ENCODE peak calls at places on chromosomes 3 and 15, in ten cellular contexts. O, B, U, X, N, H, E, A, R and P are unnamed samples.

GRCh38 chr3:16978234-16978920 is 93.6 kb downstream of the PLCL2 start:
- DNase-seq in O (no peak), B (no peak), U (no peak), X (no peak), N (no peak), H (no peak), E (no peak), A (no peak), R (no peak), P (no peak)

GRCh38 chr3:184788751-184789150 is 23.2 kb upstream of the VPS8 start:
- DNase-seq in O (no peak), B (no peak), U (no peak), X (no peak), N (no peak), H (no peak), E (no peak), A (no peak), R (no peak), P (no peak)

GRCh38 chr15:39700301-39700700 is 82.3 kb downstream of the FSIP1 start:
- DNase-seq in O (no peak), B (no peak), U (no peak), X (no peak), N (no peak), H (no peak), E (no peak), A (no peak), R (no peak), P (no peak)

GRCh38 chr3:7651213-7651612 is 790.3 kb downstream of the GRM7 start:
- DNase-seq in O (no peak), B (no peak), U (no peak), X (no peak), N (no peak), H (no peak), E (no peak), A (no peak), R (no peak), P (no peak)

GRCh38 chr3:10713656-10714055 is 102.4 kb upstream of the SLC6A11 start:
- DNase-seq in O (no peak), B (no peak), U (no peak), X (no peak), N (no peak), H (no peak), E (no peak), A (no peak), R (no peak), P (no peak)

GRCh38 chr3:49007771-49008528 is 759 bp downstream of the WDR6 start:
- DNase-seq in O (peak; percentile 95), B (peak; percentile 72), U (peak; percentile 96), X (peak; percentile 80), N (peak; percentile 78), H (peak; percentile 97), E (peak; percentile 88), A (peak; percentile 96), R (peak; percentile 83), P (peak; percentile 97)

GRCh38 chr15:74322558-74323180 is 44.8 kb downstream of the CYP11A1 start:
- DNase-seq in O (peak; percentile 76), B (peak; percentile 71), U (no peak), X (peak; percentile 66), N (peak; percentile 62), H (peak; percentile 89), E (peak; percentile 54), A (no peak), R (peak; percentile 75), P (peak; percentile 88)

GRCh38 chr15:64102497-64102896 is 6.7 kb downstream of the SNX1 start:
- DNase-seq in O (no peak), B (no peak), U (no peak), X (no peak), N (no peak), H (no peak), E (no peak), A (no peak), R (no peak), P (no peak)

GRCh38 chr15:58565620-58566019 is 133.8 kb downstream of the LIPC start:
- DNase-seq in O (no peak), B (no peak), U (no peak), X (no peak), N (no peak), H (no peak), E (no peak), A (no peak), R (no peak), P (no peak)

GRCh38 chr3:182357928-182358327 is 435.4 kb upstream of the ATP11B start:
- DNase-seq in O (no peak), B (no peak), U (no peak), X (no peak), N (no peak), H (no peak), E (no peak), A (no peak), R (no peak), P (no peak)

GRCh38 chr3:181879926-181880325 is 168.2 kb downstream of the SOX2 start:
- DNase-seq in O (no peak), B (no peak), U (no peak), X (no peak), N (no peak), H (no peak), E (no peak), A (no peak), R (no peak), P (no peak)

GRCh38 chr15:40469776-40470390 is 901 bp upstream of the CHST14 start:
- DNase-seq in O (no peak), B (peak; percentile 23), U (no peak), X (no peak), N (no peak), H (no peak), E (no peak), A (no peak), R (no peak), P (no peak)

GRCh38 chr3:127915937-127916480 is 977 bp downstream of the KBTBD12 start:
- DNase-seq in O (no peak), B (no peak), U (no peak), X (no peak), N (no peak), H (no peak), E (no peak), A (no peak), R (no peak), P (no peak)

GRCh38 chr15:99431661-99432091 is 134.1 kb upstream of the MEF2A start:
- DNase-seq in O (peak; percentile 45), B (no peak), U (peak; percentile 60), X (no peak), N (no peak), H (peak; percentile 72), E (no peak), A (peak; percentile 40), R (no peak), P (peak; percentile 75)

GRCh38 chr15:67187351-67187854 is 67.1 kb downstream of the AAGAB start:
- DNase-seq in O (no peak), B (no peak), U (no peak), X (no peak), N (no peak), H (no peak), E (no peak), A (peak; percentile 28), R (no peak), P (no peak)

GRCh38 chr3:151421956-151422355 is 37.4 kb upstream of the P2RY12 start:
- DNase-seq in O (no peak), B (no peak), U (no peak), X (no peak), N (no peak), H (no peak), E (no peak), A (no peak), R (no peak), P (no peak)

GRCh38 chr3:89367166-89367565 is 259.7 kb downstream of the EPHA3 start:
- DNase-seq in O (no peak), B (no peak), U (no peak), X (no peak), N (no peak), H (no peak), E (no peak), A (no peak), R (no peak), P (no peak)

GRCh38 chr15:70869346-70869745 is 15.4 kb upstream of the LARP6 start:
- DNase-seq in O (no peak), B (no peak), U (no peak), X (no peak), N (no peak), H (no peak), E (no peak), A (no peak), R (no peak), P (no peak)

GRCh38 chr15:93617443-93617842 is 528.4 kb upstream of the RGMA start:
- DNase-seq in O (no peak), B (no peak), U (no peak), X (no peak), N (no peak), H (no peak), E (no peak), A (no peak), R (peak; percentile 7), P (no peak)